ENCODE peak calls at places on chromosomes 4 and X, in five cellular contexts. V is fibroblast of lung, U is nephron progenitor cell, G is GM10248, X is MM.1S. K is an unnamed sample.

GRCh38 chr4:51895816-51896408 is 53.0 kb downstream of the DCUN1D4 start:
- DNase-seq in V (peak), U (peak), G (peak), X (peak), K (peak)

GRCh38 chrX:52576474-52576873 is 59.6 kb upstream of the XAGE1B start:
- DNase-seq in V (no peak), U (no peak), G (no peak), X (no peak), K (no peak)

GRCh38 chr4:1112174-1112820 is 1.1 kb downstream of the RNF212 start:
- DNase-seq in V (no peak), U (no peak), G (no peak), X (no peak), K (no peak)

GRCh38 chr4:180665994-180666818 is 1577.0 kb upstream of the TENM3 start:
- DNase-seq in V (peak), U (peak), G (peak), X (peak), K (peak)

GRCh38 chr4:8378101-8378724 is 62.3 kb downstream of the ACOX3 start:
- DNase-seq in V (no peak), U (no peak), G (no peak), X (no peak), K (no peak)

GRCh38 chr4:80921441-80921840 is 109.1 kb upstream of the BMP3 start:
- DNase-seq in V (no peak), U (no peak), G (no peak), X (no peak), K (no peak)

GRCh38 chrX:64925480-64925879 is 50.8 kb downstream of the ZC4H2 start:
- DNase-seq in V (no peak), U (no peak), G (no peak), X (no peak), K (no peak)

GRCh38 chrX:11438767-11439166 is 145.6 kb downstream of the AMELX start:
- DNase-seq in V (peak), U (no peak), G (no peak), X (peak), K (no peak)

GRCh38 chrX:129808163-129808828 is 28.5 kb downstream of the SASH3 start:
- DNase-seq in V (peak), U (no peak), G (no peak), X (no peak), K (no peak)

GRCh38 chr4:156896536-156896935 is 75.1 kb downstream of the PDGFC start:
- DNase-seq in V (no peak), U (no peak), G (no peak), X (no peak), K (no peak)

GRCh38 chrX:642436-643210 is 12.0 kb downstream of the SHOX start:
- DNase-seq in V (no peak), U (no peak), G (no peak), X (no peak), K (no peak)

GRCh38 chr4:66034671-66035070 is 364.4 kb upstream of the EPHA5 start:
- DNase-seq in V (no peak), U (no peak), G (no peak), X (no peak), K (no peak)

GRCh38 chr4:36288727-36289126 is 7.3 kb downstream of the DTHD1 start:
- DNase-seq in V (no peak), U (no peak), G (no peak), X (no peak), K (no peak)

GRCh38 chrX:153764786-153765137 is 713 bp downstream of the PLXNB3 start:
- DNase-seq in V (no peak), U (no peak), G (no peak), X (no peak), K (no peak)

GRCh38 chr4:76175336-76175735 is 27.1 kb upstream of the NUP54 start:
- DNase-seq in V (no peak), U (no peak), G (no peak), X (no peak), K (no peak)

GRCh38 chr4:164924670-164925238 is 47.8 kb downstream of the APELA start:
- DNase-seq in V (no peak), U (no peak), G (no peak), X (no peak), K (no peak)

GRCh38 chr4:94409375-94409679 is 42.4 kb upstream of the PDLIM5 start:
- DNase-seq in V (no peak), U (no peak), G (no peak), X (no peak), K (no peak)

GRCh38 chrX:80285131-80285773 is 135.0 kb upstream of the TENT5D start:
- DNase-seq in V (no peak), U (peak), G (peak), X (peak), K (peak)

GRCh38 chr4:98780111-98780549 is 121.7 kb upstream of the TSPAN5 start:
- DNase-seq in V (peak), U (no peak), G (no peak), X (no peak), K (no peak)

GRCh38 chr4:4608214-4608537 is 66.3 kb upstream of the STX18 start:
- DNase-seq in V (no peak), U (no peak), G (no peak), X (no peak), K (no peak)

GRCh38 chr4:43089730-43090129 is 197.2 kb downstream of the GRXCR1 start:
- DNase-seq in V (peak), U (no peak), G (no peak), X (no peak), K (no peak)

GRCh38 chr4:164955107-164955805 is 22.2 kb downstream of the TRIM61 start:
- DNase-seq in V (no peak), U (no peak), G (no peak), X (no peak), K (no peak)

GRCh38 chr4:106806158-106806797 is 229.8 kb downstream of the DKK2 start:
- DNase-seq in V (no peak), U (no peak), G (no peak), X (no peak), K (no peak)

GRCh38 chr4:89894654-89895652 is at the start of gene MMRN1:
- DNase-seq in V (no peak), U (no peak), G (peak), X (peak), K (no peak)

GRCh38 chr4:98544141-98544817 is 114.1 kb downstream of the TSPAN5 start:
- DNase-seq in V (no peak), U (no peak), G (no peak), X (no peak), K (no peak)

GRCh38 chrX:103889216-103889615 is 57.2 kb upstream of the RAB9B start:
- DNase-seq in V (no peak), U (no peak), G (no peak), X (no peak), K (no peak)

GRCh38 chr4:98632258-98632657 is 26.2 kb downstream of the TSPAN5 start:
- DNase-seq in V (no peak), U (no peak), G (no peak), X (no peak), K (no peak)

GRCh38 chr4:168812806-168813205 is 197.2 kb downstream of the CBR4 start:
- DNase-seq in V (no peak), U (no peak), G (no peak), X (no peak), K (no peak)

GRCh38 chr4:25949166-25949748 is 35.2 kb downstream of the SMIM20 start:
- DNase-seq in V (peak), U (peak), G (no peak), X (no peak), K (no peak)

GRCh38 chrX:150148749-150149672 is 210.7 kb upstream of the EOLA2 start:
- DNase-seq in V (no peak), U (no peak), G (no peak), X (no peak), K (no peak)

GRCh38 chr4:23374280-23374679 is 515.6 kb downstream of the PPARGC1A start:
- DNase-seq in V (no peak), U (no peak), G (no peak), X (no peak), K (no peak)

GRCh38 chrX:15356444-15356843 is 21.1 kb upstream of the PIGA start:
- DNase-seq in V (peak), U (no peak), G (no peak), X (no peak), K (no peak)

GRCh38 chrX:148133099-148133725 is 152.1 kb downstream of the FMR1NB start:
- DNase-seq in V (peak), U (peak), G (no peak), X (peak), K (no peak)

GRCh38 chr4:7960790-7961655 is 21.4 kb upstream of the AFAP1 start:
- DNase-seq in V (peak), U (no peak), G (peak), X (no peak), K (peak)

GRCh38 chr4:109121561-109121960 is 180.9 kb downstream of the COL25A1 start:
- DNase-seq in V (no peak), U (no peak), G (no peak), X (no peak), K (no peak)

GRCh38 chr4:15894923-15895411 is 43.6 kb downstream of the FGFBP1 start:
- DNase-seq in V (no peak), U (no peak), G (no peak), X (no peak), K (no peak)

GRCh38 chrX:29947225-29947624 is 268.1 kb upstream of the MAGEB2 start:
- DNase-seq in V (no peak), U (no peak), G (no peak), X (no peak), K (no peak)

GRCh38 chr4:38060829-38061431 is 100.7 kb downstream of the PTTG2 start:
- DNase-seq in V (peak), U (no peak), G (no peak), X (no peak), K (no peak)

GRCh38 chrX:45479196-45479834 is 278.6 kb upstream of the DIPK2B start:
- DNase-seq in V (peak), U (no peak), G (no peak), X (no peak), K (no peak)

DNA sequence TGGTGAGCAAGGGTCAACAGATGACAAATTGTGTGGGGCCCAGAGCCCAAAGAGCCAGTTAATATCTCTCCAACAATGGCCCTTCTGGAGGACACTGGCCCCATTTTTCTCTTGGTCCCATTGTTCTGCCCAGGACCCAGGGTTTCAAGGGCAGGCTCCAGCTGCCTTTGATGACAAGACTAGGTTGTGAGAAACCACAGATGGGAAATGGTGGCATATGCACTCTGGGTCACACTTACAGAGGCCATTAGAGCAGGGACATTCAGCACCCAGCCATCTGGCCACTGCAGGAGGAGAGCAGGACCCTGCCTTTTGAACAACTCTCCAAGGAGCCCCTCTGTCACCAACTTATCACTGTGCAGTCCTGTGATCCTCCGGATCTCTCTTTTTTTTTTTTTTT is 49.7 kb upstream of the KIAA1210 start:
- DNase-seq in V (no peak), U (no peak), G (no peak), X (no peak), K (no peak)
- TF ChIP-seq CTCF in V (no peak), U (no peak), G (no peak), X (no peak), K (no peak)

DNA sequence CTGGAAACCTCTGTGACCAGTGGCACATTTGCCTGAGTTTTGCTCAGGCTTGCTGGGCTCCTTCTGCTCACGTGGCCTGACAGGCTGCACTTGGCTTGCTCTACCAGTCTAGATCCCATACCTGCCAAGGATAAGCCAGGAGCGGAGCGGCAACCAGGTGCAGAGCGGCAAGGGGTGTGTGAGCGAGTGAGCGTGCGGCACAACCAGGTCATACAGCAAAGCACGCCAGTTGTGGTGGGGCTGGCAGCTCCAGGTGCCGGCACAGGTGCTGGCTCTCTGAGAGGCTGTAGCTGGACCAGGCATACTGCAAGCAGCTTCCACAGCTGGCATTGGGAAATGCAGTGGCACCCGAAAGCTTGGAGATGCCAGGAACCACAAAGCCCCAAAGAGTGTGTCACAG is 1495.1 kb downstream of the PCDH7 start:
- DNase-seq in V (no peak), U (no peak), G (no peak), X (no peak), K (no peak)
- TF ChIP-seq CTCF in V (no peak), U (no peak), G (no peak), X (no peak), K (no peak)

GRCh38 chr4:114208747-114209146 is 229.3 kb upstream of the ARSJ start:
- DNase-seq in V (peak), U (no peak), G (no peak), X (no peak), K (no peak)
- TF ChIP-seq CTCF in V (no peak), U (no peak), G (no peak), X (no peak), K (no peak)

DNA sequence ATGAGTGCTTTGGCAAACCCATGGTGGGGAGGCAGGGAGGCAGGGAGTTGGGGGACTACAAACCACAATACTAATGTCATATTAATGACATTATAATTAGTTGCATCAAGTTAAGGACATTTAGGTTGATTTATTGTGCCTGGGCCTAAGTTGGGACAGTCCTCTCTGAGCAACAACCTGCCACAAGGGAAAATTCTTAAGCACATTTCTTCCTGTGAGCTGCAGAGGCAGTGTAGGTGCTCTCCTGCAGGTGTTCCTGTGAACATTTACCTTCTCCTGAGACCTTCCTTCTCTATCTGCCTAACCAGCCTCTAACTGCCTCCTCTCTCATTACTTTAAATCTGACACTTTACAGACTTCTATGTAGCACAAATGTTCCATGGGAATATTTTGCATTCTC is 1830.0 kb upstream of the AGA start:
- DNase-seq in V (no peak), U (no peak), G (no peak), X (no peak), K (no peak)
- TF ChIP-seq CTCF in V (no peak), U (no peak), G (no peak), X (no peak), K (no peak)

GRCh38 chrX:123308663-123309062 is 124.6 kb downstream of the GRIA3 start:
- DNase-seq in V (no peak), U (peak), G (no peak), X (no peak), K (no peak)
- TF ChIP-seq CTCF in V (no peak), U (no peak), G (no peak), X (no peak), K (no peak)